ENCODE peak calls at places on chromosomes 2 and 18, in eight cellular contexts. S, F, T, J, B, K, D and M are unnamed samples.

GRCh38 chr2:73291093-73291460 is 2.3 kb downstream of the EGR4 start:
- DNase-seq in K (no peak), T (peak), J (peak), S (peak), B (peak), F (peak), D (peak), M (peak)

GRCh38 chr2:84194906-84195644 is 264.0 kb downstream of the SUCLG1 start:
- DNase-seq in D (no peak), B (no peak), F (no peak), S (no peak), J (no peak), T (no peak), K (no peak), M (no peak)

GRCh38 chr2:28168376-28168775 is 224.3 kb upstream of the FOSL2 start:
- DNase-seq in F (no peak), D (no peak), S (no peak), J (no peak), T (no peak), B (no peak), K (no peak), M (no peak)

GRCh38 chr18:13831864-13832508 is 8.0 kb downstream of the MC5R start:
- DNase-seq in T (peak), D (no peak), J (no peak), K (no peak), B (no peak), F (no peak), S (no peak), M (peak)

GRCh38 chr2:221097568-221097915 is 474.6 kb downstream of the EPHA4 start:
- DNase-seq in K (no peak), J (no peak), T (no peak), F (peak), B (peak), D (no peak), S (no peak), M (no peak)

GRCh38 chr2:234754126-234754525 is 197.7 kb upstream of the SH3BP4 start:
- DNase-seq in B (no peak), S (no peak), D (no peak), K (no peak), T (no peak), F (peak), J (no peak), M (no peak)

GRCh38 chr2:234502285-234502918 is 5.5 kb upstream of the ARL4C start:
- DNase-seq in S (peak), F (peak), B (peak), T (no peak), D (no peak), K (no peak), J (no peak), M (no peak)

GRCh38 chr2:138035597-138036217 is 71.4 kb downstream of the HNMT start:
- DNase-seq in T (no peak), J (no peak), F (peak), S (no peak), B (no peak), D (no peak), K (no peak), M (no peak)

GRCh38 chr2:53641290-53641689 is 126.3 kb upstream of the CHAC2 start:
- DNase-seq in J (no peak), K (no peak), D (no peak), T (no peak), B (no peak), F (no peak), S (no peak), M (no peak)

GRCh38 chr18:44727291-44727690 is 46.6 kb downstream of the SETBP1 start:
- DNase-seq in S (no peak), J (no peak), K (no peak), F (no peak), B (no peak), T (no peak), D (no peak), M (no peak)

GRCh38 chr18:22933958-22934423 is 863 bp downstream of the RBBP8 start:
- DNase-seq in S (no peak), J (no peak), T (no peak), K (no peak), B (no peak), F (no peak), D (no peak), M (no peak)

GRCh38 chr2:134792147-134792546 is 46.3 kb upstream of the ACMSD start:
- DNase-seq in K (no peak), F (no peak), B (no peak), D (no peak), T (no peak), J (no peak), S (no peak), M (no peak)

GRCh38 chr2:96928277-96928781 is 58.1 kb downstream of the FAM178B start:
- DNase-seq in J (no peak), S (no peak), D (no peak), B (no peak), T (no peak), K (no peak), F (no peak), M (no peak)

GRCh38 chr2:67215214-67215613 is 181.9 kb upstream of the ETAA1 start:
- DNase-seq in D (no peak), J (peak), B (peak), S (peak), F (peak), T (peak), K (no peak), M (no peak)

GRCh38 chr18:3424280-3424890 is 25.6 kb upstream of the TGIF1 start:
- DNase-seq in J (no peak), D (no peak), S (no peak), B (no peak), K (no peak), F (peak), T (no peak), M (no peak)

GRCh38 chr18:67359868-67360838 is 156.4 kb downstream of the DSEL start:
- DNase-seq in B (peak), F (peak), K (peak), T (no peak), D (peak), S (peak), J (no peak), M (no peak)

GRCh38 chr2:71174207-71174606 is 43.8 kb downstream of the MPHOSPH10 start:
- DNase-seq in F (no peak), T (no peak), B (no peak), K (no peak), J (no peak), S (no peak), D (no peak), M (peak)

GRCh38 chr2:235769046-235769445 is 275.2 kb downstream of the AGAP1 start:
- DNase-seq in F (no peak), T (no peak), J (no peak), D (no peak), B (no peak), S (no peak), K (no peak), M (no peak)

GRCh38 chr2:240822280-240822847 is 2.3 kb upstream of the KIF1A start:
- DNase-seq in D (no peak), T (no peak), S (no peak), K (no peak), F (no peak), B (no peak), J (no peak), M (peak)

GRCh38 chr2:158457092-158457825 is 507 bp downstream of the PKP4 start:
- DNase-seq in J (peak), B (peak), S (peak), D (peak), K (peak), T (peak), F (peak), M (peak)
- TF ChIP-seq CTCF in J (no peak), B (peak), S (no peak), D (no peak), K (no peak), T (no peak), F (peak), M (no peak)

GRCh38 chr2:9790702-9791225 is 52.5 kb upstream of the TAF1B start:
- DNase-seq in J (no peak), K (no peak), F (no peak), D (no peak), S (no peak), T (no peak), B (no peak), M (no peak)
- TF ChIP-seq CTCF in J (no peak), K (no peak), F (no peak), D (no peak), S (no peak), T (no peak), B (no peak), M (no peak)

DNA sequence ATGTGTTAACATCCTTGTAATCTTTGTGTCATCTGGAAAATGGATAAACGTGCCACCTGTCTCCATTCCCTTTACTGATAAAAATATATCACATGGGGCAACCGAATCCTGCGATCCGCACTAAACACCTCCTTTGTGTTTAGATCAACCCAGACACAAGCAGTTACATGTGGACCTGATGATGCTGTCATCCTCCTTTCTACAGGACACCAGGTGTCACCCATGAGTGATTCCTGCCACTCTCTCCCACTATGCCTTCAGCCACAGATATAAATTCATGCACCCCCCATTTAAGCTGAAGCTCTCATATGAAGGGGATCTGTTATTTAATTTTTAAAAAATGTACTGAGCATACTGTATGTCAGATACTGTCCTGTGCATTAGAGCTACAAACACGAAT is 81.3 kb downstream of the VIT start:
- DNase-seq in K (no peak), S (no peak), B (no peak), F (no peak), T (no peak), J (no peak), D (no peak), M (no peak)
- TF ChIP-seq CTCF in K (no peak), S (no peak), B (no peak), F (no peak), T (no peak), J (no peak), D (no peak), M (no peak)

GRCh38 chr18:39846277-39846676 is 2108.8 kb upstream of the PIK3C3 start:
- DNase-seq in F (no peak), B (no peak), T (no peak), J (peak), S (no peak), K (peak), D (peak), M (no peak)
- TF ChIP-seq CTCF in F (no peak), B (no peak), T (no peak), J (no peak), S (no peak), K (no peak), D (no peak), M (no peak)

GRCh38 chr18:34194239-34194638 is 30.5 kb downstream of the NOL4 start:
- DNase-seq in T (no peak), F (no peak), S (no peak), J (no peak), D (no peak), K (no peak), B (no peak), M (no peak)

DNA sequence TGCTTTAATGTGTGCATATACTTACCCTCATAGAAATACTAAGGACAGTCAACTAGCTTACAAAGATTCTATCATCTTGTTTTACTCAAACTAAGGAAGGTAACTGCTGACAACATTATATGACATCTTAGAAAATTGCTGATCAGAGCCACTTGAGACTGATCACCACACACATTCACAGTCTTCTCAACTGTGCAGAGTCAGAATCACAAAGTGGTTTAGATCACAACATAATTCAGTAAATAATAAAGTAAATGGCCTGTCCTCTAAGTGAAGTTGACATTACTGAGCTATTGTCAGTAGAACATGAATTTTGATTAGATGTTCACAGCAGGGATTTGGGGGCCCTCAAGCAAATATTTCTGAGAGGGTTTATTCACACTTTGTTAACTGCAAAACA is 28.5 kb downstream of the NOL4 start:
- DNase-seq in F (no peak), D (no peak), K (no peak), B (no peak), T (no peak), J (no peak), S (no peak), M (no peak)
- TF ChIP-seq CTCF in F (no peak), D (no peak), K (no peak), B (no peak), T (no peak), J (no peak), S (no peak), M (no peak)

GRCh38 chr2:65722028-65722427 is 289.6 kb upstream of the SPRED2 start:
- DNase-seq in J (peak), K (peak), D (peak), T (peak), F (no peak), B (peak), S (peak), M (no peak)
- TF ChIP-seq CTCF in J (no peak), K (peak), D (peak), T (peak), F (no peak), B (peak), S (no peak), M (peak)

GRCh38 chr2:241836257-241836656 is 22.4 kb downstream of the PDCD1 start:
- DNase-seq in T (no peak), K (no peak), D (no peak), F (no peak), J (no peak), B (no peak), S (no peak), M (no peak)
- TF ChIP-seq CTCF in T (no peak), K (peak), D (no peak), F (no peak), J (no peak), B (no peak), S (no peak), M (no peak)

DNA sequence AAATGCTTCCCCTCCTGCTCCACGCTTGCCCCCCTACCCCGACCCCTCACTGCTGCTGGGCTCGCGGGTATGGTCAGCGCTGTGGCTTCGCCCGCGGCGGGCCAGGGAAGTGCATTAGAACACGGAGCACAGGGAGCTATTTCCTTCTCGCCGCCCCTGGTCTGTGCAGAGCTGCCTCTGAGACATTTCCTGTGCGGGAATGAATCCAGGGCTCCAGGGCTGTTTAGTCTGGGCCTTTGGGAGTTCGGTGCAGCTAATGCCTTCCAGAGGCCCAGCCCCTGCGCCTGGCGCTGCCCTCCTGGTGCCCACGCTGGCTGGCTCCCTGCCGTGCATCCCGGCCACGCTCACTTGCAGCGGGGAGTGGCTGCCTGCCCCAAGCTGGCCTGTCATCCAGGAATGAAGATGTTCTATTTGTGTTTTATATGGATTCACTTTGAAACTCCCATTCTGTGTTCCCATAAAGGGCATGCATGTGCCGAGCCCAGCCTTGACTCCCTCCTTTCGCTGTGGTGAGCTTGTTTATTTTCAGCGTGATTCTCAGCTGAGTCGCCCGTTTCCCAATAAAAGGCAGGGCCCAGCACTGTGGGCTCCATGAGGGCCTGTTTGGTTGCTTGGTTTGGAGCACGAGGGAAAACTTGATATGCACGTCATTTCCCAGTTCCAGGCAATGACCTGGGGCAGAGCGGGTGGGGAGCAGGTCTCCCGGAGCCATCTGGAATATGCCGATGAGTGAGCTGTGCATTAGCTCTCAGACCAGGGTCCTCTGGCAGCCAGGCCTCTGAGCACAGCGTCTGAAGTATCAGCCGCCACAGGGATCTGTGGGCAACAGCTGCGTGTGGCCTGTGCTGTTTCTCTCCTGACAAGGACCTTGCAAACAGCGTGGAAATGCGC is 42.7 kb downstream of the SH3RF3 start:
- DNase-seq in D (peak), T (no peak), J (peak), F (peak), B (peak), K (peak), S (no peak), M (peak)
- TF ChIP-seq CTCF in D (peak), T (no peak), J (no peak), F (peak), B (peak), K (peak), S (no peak), M (peak)